ENCODE peak calls at places on chromosomes 12 and 14, in seven cellular contexts. A, H, X, L, K, T and Z are unnamed samples. For H3K4me1 and H3K9me2, the result is how much of the 10 kb centered on the place peaks cover.

GRCh38 chr14:36207500-36207899 is 31.0 kb upstream of the PTCSC3 start:
- DNase-seq in H (peak), L (no peak), K (no peak), X (peak), T (no peak), A (no peak), Z (no peak)

GRCh38 chr14:32576088-32576795 is 247.1 kb downstream of the AKAP6 start:
- DNase-seq in H (peak), K (peak), L (peak), T (peak), A (peak), X (peak), Z (peak)

GRCh38 chr12:91001306-91001705 is 3.5 kb downstream of the EPYC start:
- DNase-seq in H (no peak), A (no peak), K (no peak), X (no peak), L (no peak), T (no peak), Z (no peak)

GRCh38 chr14:103880334-103880985 is 33.1 kb upstream of the PPP1R13B start:
- DNase-seq in L (no peak), T (no peak), K (no peak), X (peak), H (peak), A (no peak), Z (peak)

GRCh38 chr12:90166671-90167070 is 458.0 kb upstream of the ATP2B1 start:
- DNase-seq in K (no peak), T (no peak), X (no peak), H (no peak), L (no peak), A (no peak), Z (no peak)

GRCh38 chr12:57603758-57604453 is 718 bp upstream of the DTX3 start:
- DNase-seq in K (no peak), T (no peak), H (no peak), A (no peak), X (peak), L (no peak), Z (peak)

GRCh38 chr12:125983784-125984510 is 918.7 kb downstream of the AACS start:
- DNase-seq in L (no peak), X (no peak), T (no peak), H (peak), K (no peak), A (no peak), Z (peak)

GRCh38 chr12:116370886-116371580 is 93.5 kb upstream of the MED13L start:
- DNase-seq in X (no peak), H (peak), K (no peak), T (no peak), L (no peak), A (no peak), Z (no peak)

GRCh38 chr12:65739606-65740005 is 84.7 kb upstream of the HMGA2 start:
- DNase-seq in K (no peak), H (no peak), L (no peak), A (no peak), X (no peak), T (no peak), Z (no peak)

GRCh38 chr14:103832046-103832445 is 15.3 kb downstream of the PPP1R13B start:
- DNase-seq in L (no peak), T (no peak), K (no peak), H (no peak), X (peak), A (no peak), Z (no peak)

GRCh38 chr12:8914716-8915526 is 612 bp downstream of the PHC1 start:
- DNase-seq in L (peak), A (peak), X (peak), T (no peak), H (peak), K (peak), Z (peak)

GRCh38 chr12:48988030-48988649 is 10.0 kb downstream of the WNT1 start:
- DNase-seq in L (peak), H (peak), T (no peak), A (peak), X (peak), K (peak), Z (peak)

GRCh38 chr12:13377698-13378097 is 181.2 kb downstream of the EMP1 start:
- DNase-seq in L (no peak), X (no peak), H (no peak), A (no peak), K (no peak), T (no peak), Z (no peak)

GRCh38 chr14:91892918-91893527 is 25.7 kb upstream of the TC2N start:
- DNase-seq in T (peak), A (peak), L (no peak), H (peak), X (peak), K (peak), Z (no peak)

GRCh38 chr14:75127903-75128595 is 1.2 kb upstream of the NEK9 start:
- DNase-seq in T (no peak), L (no peak), H (peak), A (peak), K (no peak), X (no peak), Z (no peak)

GRCh38 chr12:64627781-64628180 is 17.5 kb downstream of the RASSF3 start:
- DNase-seq in X (peak), K (no peak), T (no peak), L (no peak), A (no peak), H (no peak), Z (no peak)

GRCh38 chr14:65351493-65352224 is 60.9 kb upstream of the FUT8 start:
- DNase-seq in X (no peak), T (no peak), K (peak), L (peak), H (no peak), A (peak), Z (no peak)
- H3K4me1 ChIP-seq in X (under half), T (under half), K (half or more), L (under half), H (under half), A (under half), Z (under half)

DNA sequence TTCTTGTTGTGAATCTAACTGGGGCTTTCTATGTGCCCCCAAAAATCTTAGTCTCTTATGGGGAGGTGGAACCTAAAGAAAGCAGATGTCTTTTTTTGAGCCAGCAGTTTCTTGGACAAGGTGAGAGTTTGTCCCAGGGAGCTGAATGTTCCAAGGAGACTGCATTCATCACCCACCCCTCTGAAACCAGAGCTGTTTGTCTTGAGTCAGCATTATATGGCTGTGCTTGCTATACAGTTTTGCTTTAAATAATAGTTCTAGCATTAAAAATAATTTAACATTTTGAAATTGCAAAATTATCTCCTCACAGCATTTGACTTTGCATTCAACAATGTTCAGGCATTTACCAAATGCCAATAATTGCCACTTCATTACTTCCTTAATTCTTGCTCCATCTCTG is 813.3 kb downstream of the BCL11B start:
- DNase-seq in A (no peak), T (no peak), L (no peak), K (no peak), X (no peak), H (no peak), Z (no peak)
- H3K9me2 ChIP-seq in A (under half), T (under half), L (under half), K (under half), X (under half), H (under half), Z (under half)

GRCh38 chr14:68624541-68625220 is 168.2 kb downstream of the ZFP36L1 start:
- DNase-seq in K (no peak), L (no peak), T (no peak), X (no peak), H (no peak), A (no peak), Z (no peak)

GRCh38 chr14:68621400-68622365 is 171.2 kb downstream of the ZFP36L1 start:
- DNase-seq in K (no peak), A (no peak), H (no peak), L (no peak), T (no peak), X (peak), Z (no peak)

GRCh38 chr14:68623307-68623706 is 169.6 kb downstream of the ZFP36L1 start:
- DNase-seq in T (no peak), X (no peak), H (no peak), L (no peak), K (no peak), A (no peak), Z (no peak)

GRCh38 chr14:68623828-68624227 is 169.0 kb downstream of the ZFP36L1 start:
- DNase-seq in H (no peak), X (no peak), T (no peak), L (no peak), K (no peak), A (no peak), Z (no peak)

GRCh38 chr14:68622856-68623255 is 170.0 kb downstream of the ZFP36L1 start:
- DNase-seq in T (no peak), A (no peak), L (peak), X (no peak), K (peak), H (no peak), Z (no peak)
- H3K4me1 ChIP-seq in T (under half), A (under half), L (under half), X (under half), K (under half), H (under half), Z (under half)

GRCh38 chr12:53480425-53481107 is 18.7 kb downstream of the MAP3K12 start:
- DNase-seq in H (no peak), K (no peak), A (no peak), T (no peak), L (peak), X (no peak), Z (no peak)
- H3K9me2 ChIP-seq in H (under half), K (under half), A (under half), T (under half), L (under half), X (under half), Z (under half)

DNA sequence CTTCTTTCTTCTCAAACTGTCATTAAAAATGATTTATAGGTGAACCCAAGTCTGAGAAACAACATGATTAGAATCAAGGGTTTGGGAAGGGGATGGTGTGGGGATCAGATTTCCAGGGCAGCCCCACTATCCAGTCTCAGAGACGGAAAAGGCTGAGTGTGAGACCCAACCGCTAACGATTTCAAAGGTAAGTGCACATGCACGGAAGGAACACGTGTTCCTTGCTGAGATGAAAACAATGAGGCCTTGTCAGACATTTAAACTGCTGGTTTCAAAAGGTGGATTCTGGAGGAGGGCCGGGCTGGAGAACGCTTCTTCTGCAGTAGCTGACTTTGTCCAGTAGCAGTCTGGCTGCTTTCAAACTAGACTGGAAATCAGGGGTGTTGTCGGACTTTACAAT is 498.3 kb upstream of the TBX3 start:
- DNase-seq in X (no peak), A (no peak), T (no peak), L (no peak), K (no peak), H (no peak), Z (no peak)
- H3K4me1 ChIP-seq in X (under half), A (under half), T (under half), L (under half), K (under half), H (under half), Z (under half)

DNA sequence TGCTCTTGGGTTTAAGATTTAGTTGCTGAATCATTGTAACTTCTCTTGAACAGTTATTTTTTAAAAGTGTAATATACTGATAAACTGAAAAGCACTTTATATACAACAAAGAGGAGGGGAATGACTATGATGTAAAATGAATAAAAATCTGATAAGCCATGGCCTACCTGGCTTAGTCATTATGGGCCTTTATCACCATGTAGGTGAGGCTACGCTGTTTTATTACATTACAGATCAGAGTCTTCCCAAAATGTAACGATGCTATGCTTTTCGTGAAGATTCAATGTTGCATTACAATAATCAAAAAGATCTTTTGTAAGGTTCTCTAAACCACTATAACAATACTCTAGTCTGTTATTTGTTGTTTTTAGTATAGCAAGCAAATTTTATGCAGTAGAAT is 34.2 kb downstream of the ARID4A start:
- DNase-seq in X (no peak), T (no peak), K (no peak), L (no peak), H (no peak), A (no peak), Z (no peak)
- H3K9me2 ChIP-seq in X (under half), T (under half), K (under half), L (under half), H (under half), A (under half), Z (under half)